ENCODE peak calls at places on chromosome 19, in four cellular contexts. A is uterus, W is hepatocyte, B is heart right ventricle. T is an unnamed sample.

GRCh38 chr19:52307275-52307674 is 10.3 kb downstream of the ZNF480 start:
- DNase-seq in A (no peak), W (no peak), B (no peak), T (peak)

GRCh38 chr19:12757544-12758274 is 6.1 kb downstream of the BEST2 start:
- DNase-seq in A (peak), W (peak), B (peak), T (peak)

GRCh38 chr19:38228491-38229439 is 4.7 kb upstream of the DPF1 start:
- DNase-seq in A (no peak), W (no peak), B (no peak), T (peak)

GRCh38 chr19:3780786-3781304 is 5.3 kb downstream of the MATK start:
- DNase-seq in A (no peak), W (no peak), B (no peak), T (no peak)

GRCh38 chr19:30923096-30923495 is 426.1 kb downstream of the TSHZ3 start:
- DNase-seq in A (no peak), W (no peak), B (no peak), T (no peak)

GRCh38 chr19:58569191-58569942 is 3.8 kb downstream of the MZF1 start:
- DNase-seq in A (peak), W (peak), B (no peak), T (no peak)

GRCh38 chr19:3483226-3483628 is at the start of gene SMIM44:
- DNase-seq in A (no peak), W (no peak), B (no peak), T (no peak)

GRCh38 chr19:54694648-54695047 is 29.6 kb upstream of the KIR3DL3 start:
- DNase-seq in A (no peak), W (no peak), B (no peak), T (no peak)

GRCh38 chr19:12448808-12449207 is 8.0 kb upstream of the ZNF443 start:
- DNase-seq in A (no peak), W (no peak), B (no peak), T (no peak)

GRCh38 chr19:30090963-30091362 is 148.9 kb downstream of the URI1 start:
- DNase-seq in A (no peak), W (no peak), B (no peak), T (peak)

GRCh38 chr19:48443262-48443661 is 2.5 kb upstream of the GRWD1 start:
- DNase-seq in A (no peak), W (no peak), B (no peak), T (no peak)

GRCh38 chr19:34555447-34555846 is 73.9 kb downstream of the WTIP start:
- DNase-seq in A (no peak), W (no peak), B (no peak), T (no peak)

GRCh38 chr19:34559045-34559444 is 77.5 kb downstream of the WTIP start:
- DNase-seq in A (no peak), W (no peak), B (no peak), T (no peak)

GRCh38 chr19:34560229-34560628 is 78.7 kb downstream of the WTIP start:
- DNase-seq in A (no peak), W (no peak), B (no peak), T (no peak)

GRCh38 chr19:34556500-34556899 is 74.9 kb downstream of the WTIP start:
- DNase-seq in A (no peak), W (peak), B (no peak), T (peak)
- TF ChIP-seq CTCF in A (no peak), W (peak), B (peak), T (peak)

GRCh38 chr19:40501599-40501998 is 34.8 kb downstream of the SPTBN4 start:
- DNase-seq in A (no peak), W (no peak), B (no peak), T (no peak)

GRCh38 chr19:40502081-40502480 is 35.3 kb downstream of the SPTBN4 start:
- DNase-seq in A (no peak), W (no peak), B (no peak), T (no peak)

GRCh38 chr19:40503300-40503699 is 36.5 kb downstream of the SPTBN4 start:
- DNase-seq in A (no peak), W (no peak), B (no peak), T (no peak)

GRCh38 chr19:40499320-40499719 is 32.5 kb downstream of the SPTBN4 start:
- DNase-seq in A (no peak), W (no peak), B (no peak), T (no peak)

GRCh38 chr19:40502647-40503046 is 35.8 kb downstream of the SPTBN4 start:
- DNase-seq in A (no peak), W (peak), B (no peak), T (no peak)
- TF ChIP-seq CTCF in A (no peak), W (no peak), B (no peak), T (no peak)

GRCh38 chr19:47221080-47221841 is 9.7 kb downstream of the BBC3 start:
- DNase-seq in A (no peak), W (no peak), B (no peak), T (no peak)
- TF ChIP-seq CTCF in A (no peak), W (no peak), B (no peak), T (no peak)

GRCh38 chr19:40604647-40605200 is 3.6 kb downstream of the LTBP4 start:
- DNase-seq in A (peak), W (peak), B (peak), T (no peak)

GRCh38 chr19:40603719-40604646 is 2.8 kb downstream of the LTBP4 start:
- DNase-seq in A (peak), W (peak), B (peak), T (peak)

GRCh38 chr19:40603071-40603718 is 2.0 kb downstream of the LTBP4 start:
- DNase-seq in A (no peak), W (peak), B (no peak), T (no peak)

GRCh38 chr19:40607311-40607871 is 6.2 kb downstream of the LTBP4 start:
- DNase-seq in A (no peak), W (no peak), B (no peak), T (no peak)

DNA sequence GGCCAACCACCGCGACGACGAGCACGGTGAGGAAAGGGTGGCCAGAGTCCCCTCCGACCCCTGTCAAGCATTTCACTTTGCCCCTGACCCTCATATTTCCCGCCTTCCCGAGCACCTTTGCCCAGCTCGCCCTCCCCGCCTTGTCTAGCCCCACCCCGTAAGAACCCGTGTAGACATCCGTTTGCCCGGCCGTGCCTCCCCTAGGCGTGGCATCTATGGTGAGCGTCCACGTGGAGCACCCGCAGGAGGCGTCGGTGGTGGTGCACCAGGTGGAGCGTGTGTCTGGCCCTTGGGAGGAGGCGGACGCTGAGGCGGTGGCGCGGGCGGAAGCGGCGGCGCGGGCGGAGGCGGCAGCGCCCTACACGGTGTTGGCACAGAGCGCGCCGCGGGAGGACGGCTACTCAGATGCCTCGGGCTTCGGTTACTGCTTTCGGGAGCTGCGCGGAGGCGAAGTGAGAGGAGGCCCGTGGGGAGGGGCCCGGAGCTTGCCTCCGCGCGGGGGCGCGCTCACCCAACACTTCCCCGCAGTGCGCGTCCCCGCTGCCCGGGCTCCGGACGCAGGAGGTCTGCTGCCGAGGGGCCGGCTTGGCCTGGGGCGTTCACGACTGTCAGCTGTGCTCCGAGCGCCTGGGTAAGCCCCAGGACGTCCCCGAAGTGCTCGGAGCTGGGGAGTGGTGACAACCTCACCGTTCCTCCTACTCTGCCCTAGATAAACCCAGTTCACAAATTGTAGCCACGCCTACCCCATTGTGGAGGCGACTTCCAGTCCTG is 4.2 kb downstream of the LTBP4 start:
- DNase-seq in A (peak), W (peak), B (peak), T (peak)
- TF ChIP-seq CTCF in A (peak), W (peak), B (peak), T (peak)

DNA sequence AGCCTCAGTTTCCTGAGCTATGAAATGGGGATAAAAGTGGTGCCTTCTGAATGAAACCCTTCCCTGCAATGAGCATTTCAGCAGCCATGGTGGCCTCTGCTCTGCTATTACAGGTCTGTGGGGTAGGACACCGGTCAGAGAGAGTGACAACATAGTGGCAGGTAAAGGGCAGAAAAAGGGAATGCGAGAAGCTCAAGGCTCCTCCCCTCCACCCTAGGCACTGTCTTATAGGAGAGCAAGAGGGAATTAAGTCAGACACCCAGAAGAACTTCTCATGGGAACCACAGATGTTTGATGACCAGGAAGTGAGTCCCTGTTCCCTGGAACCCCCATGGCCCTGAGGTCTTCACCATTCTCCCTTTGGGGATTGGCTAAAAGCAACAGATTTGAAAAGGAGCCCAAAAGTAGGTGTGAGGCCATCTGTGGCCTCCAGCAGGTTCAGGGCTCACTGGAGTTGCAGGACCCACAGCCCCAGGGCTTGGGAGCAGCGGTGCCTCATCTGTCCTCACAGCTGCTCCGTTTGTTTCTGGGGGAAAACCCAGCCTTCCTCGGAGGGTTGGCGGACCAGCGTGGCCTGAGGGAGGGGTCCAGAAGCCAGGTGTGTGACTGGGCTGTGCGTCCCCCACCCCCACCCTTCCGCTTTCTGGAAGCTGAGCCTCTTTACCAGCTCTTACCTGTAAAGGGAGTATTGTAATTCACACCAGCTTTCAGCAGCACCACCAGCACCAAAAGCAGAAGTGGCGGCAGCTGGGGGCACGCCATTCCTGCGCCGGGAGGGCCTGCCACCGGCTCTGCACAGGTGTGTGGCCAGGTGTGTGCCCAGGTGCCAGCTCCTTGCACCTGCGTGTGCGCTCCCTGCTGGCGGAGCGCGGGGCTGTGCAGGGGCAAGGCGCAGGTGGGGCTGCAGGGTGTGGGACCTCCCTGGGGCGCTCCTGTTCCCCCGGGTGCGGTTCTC is 19.4 kb downstream of the IQCN start:
- DNase-seq in A (no peak), W (no peak), B (no peak), T (peak)
- TF ChIP-seq CTCF in A (no peak), W (peak), B (no peak), T (no peak)

GRCh38 chr19:7679017-7679720 is 1.5 kb upstream of the TRAPPC5 start:
- DNase-seq in A (no peak), W (no peak), B (no peak), T (peak)
- TF ChIP-seq CTCF in A (no peak), W (no peak), B (no peak), T (no peak)

GRCh38 chr19:33438016-33438671 is 64.6 kb downstream of the CEBPG start:
- DNase-seq in A (no peak), W (no peak), B (peak), T (peak)
- TF ChIP-seq CTCF in A (no peak), W (no peak), B (peak), T (no peak)

GRCh38 chr19:39533791-39534190 is 1.1 kb upstream of the EID2B start:
- DNase-seq in A (no peak), W (no peak), B (no peak), T (no peak)
- TF ChIP-seq CTCF in A (no peak), W (no peak), B (no peak), T (no peak)

GRCh38 chr19:5000120-5000611 is 31.3 kb downstream of the KDM4B start:
- DNase-seq in A (no peak), W (no peak), B (no peak), T (no peak)

GRCh38 chr19:5002143-5002542 is 33.2 kb downstream of the KDM4B start:
- DNase-seq in A (no peak), W (no peak), B (no peak), T (no peak)

GRCh38 chr19:5003781-5004180 is 34.9 kb downstream of the KDM4B start:
- DNase-seq in A (no peak), W (no peak), B (no peak), T (no peak)

GRCh38 chr19:5005096-5005495 is 36.2 kb downstream of the KDM4B start:
- DNase-seq in A (no peak), W (no peak), B (no peak), T (no peak)

GRCh38 chr19:5001547-5002131 is 32.7 kb downstream of the KDM4B start:
- DNase-seq in A (no peak), W (peak), B (no peak), T (peak)
- TF ChIP-seq CTCF in A (peak), W (peak), B (peak), T (peak)